ENCODE peak calls at places on chromosome 2, in eight cellular contexts. P is neural progenitor cell, J is GM23248, T is HCT116, W is hepatocyte, U is PC-3, E is MM.1S, B is GM23338. H is an unnamed sample.

GRCh38 chr2:70475266-70475665 is 78.4 kb downstream of the TGFA start:
- DNase-seq in B (no peak), W (no peak), P (no peak), U (no peak), T (no peak), E (peak; percentile 84), J (no peak), H (peak; percentile 20)

GRCh38 chr2:71830497-71831207 is 317.0 kb downstream of the CYP26B1 start:
- DNase-seq in E (no peak), P (no peak), J (peak; percentile 64), U (no peak), W (no peak), T (no peak), B (no peak), H (no peak)

GRCh38 chr2:42421157-42421485 is 60.1 kb upstream of the COX7A2L start:
- DNase-seq in E (no peak), B (no peak), J (peak; percentile 55), U (no peak), W (no peak), P (no peak), T (no peak), H (no peak)

GRCh38 chr2:241092677-241093076 is 9.4 kb downstream of the MTERF4 start:
- DNase-seq in B (no peak), J (no peak), P (no peak), U (no peak), E (no peak), T (no peak), W (no peak), H (no peak)

GRCh38 chr2:172374318-172375240 is 52.8 kb upstream of the ITGA6 start:
- DNase-seq in E (no peak), U (no peak), T (no peak), W (no peak), P (no peak), J (no peak), B (no peak), H (no peak)

GRCh38 chr2:160652236-160652635 is 158.6 kb upstream of the RBMS1 start:
- DNase-seq in P (no peak), B (no peak), T (no peak), U (no peak), J (peak; percentile 34), E (peak; percentile 40), W (no peak), H (no peak)

GRCh38 chr2:62631160-62632085 is 74.1 kb upstream of the EHBP1 start:
- DNase-seq in J (no peak), E (no peak), B (no peak), U (no peak), T (no peak), P (no peak), W (no peak), H (no peak)

GRCh38 chr2:189221811-189222210 is 42.2 kb upstream of the COL5A2 start:
- DNase-seq in E (no peak), T (no peak), W (no peak), U (peak; percentile 94), B (no peak), P (no peak), J (peak; percentile 72), H (no peak)

GRCh38 chr2:19416784-19417684 is 58.6 kb upstream of the OSR1 start:
- DNase-seq in T (no peak), U (no peak), E (no peak), P (no peak), J (no peak), W (no peak), B (peak; percentile 27), H (no peak)

GRCh38 chr2:46810195-46810594 is 105.4 kb downstream of the MCFD2 start:
- DNase-seq in W (no peak), J (no peak), P (no peak), U (no peak), T (no peak), E (no peak), B (no peak), H (no peak)

GRCh38 chr2:9462872-9463697 is 11.3 kb upstream of the IAH1 start:
- DNase-seq in T (no peak), P (no peak), J (no peak), U (no peak), W (no peak), E (no peak), B (no peak), H (no peak)

GRCh38 chr2:55014962-55015939 is 35.0 kb downstream of the RTN4 start:
- DNase-seq in E (peak; percentile 57), W (peak; percentile 79), B (peak; percentile 66), T (peak; percentile 54), U (peak; percentile 83), P (peak; percentile 52), J (peak; percentile 88), H (peak; percentile 71)

GRCh38 chr2:105439130-105439529 is 40.3 kb upstream of the FHL2 start:
- DNase-seq in J (no peak), T (no peak), U (no peak), W (no peak), B (no peak), P (no peak), E (no peak), H (no peak)

GRCh38 chr2:201696151-201696659 is 2.2 kb downstream of the MPP4 start:
- DNase-seq in U (peak; percentile 83), W (no peak), P (no peak), B (no peak), T (no peak), E (no peak), J (peak; percentile 93), H (no peak)

GRCh38 chr2:207254526-207255464 is 89.0 kb upstream of the KLF7 start:
- DNase-seq in E (no peak), P (no peak), U (peak; percentile 57), B (no peak), T (no peak), W (no peak), J (peak; percentile 82), H (no peak)

GRCh38 chr2:209472871-209473270 is 49.0 kb downstream of the MAP2 start:
- DNase-seq in T (no peak), W (no peak), J (peak; percentile 60), U (no peak), E (no peak), B (no peak), P (no peak), H (no peak)

GRCh38 chr2:74499269-74499939 is at the start of gene LBX2:
- DNase-seq in B (peak; percentile 57), J (peak; percentile 63), E (no peak), P (peak; percentile 60), W (no peak), U (no peak), T (no peak), H (no peak)

GRCh38 chr2:95049961-95050360 is 24.5 kb downstream of the MAL start:
- DNase-seq in B (no peak), E (no peak), J (no peak), U (no peak), P (no peak), T (no peak), W (no peak), H (no peak)

GRCh38 chr2:115162454-115163293 is 720.2 kb downstream of the DPP10 start:
- DNase-seq in W (peak; percentile 45), P (peak; percentile 68), J (peak; percentile 1), E (no peak), U (no peak), B (peak; percentile 62), T (no peak), H (no peak)

GRCh38 chr2:189233527-189233926 is 54.0 kb upstream of the COL5A2 start:
- DNase-seq in P (no peak), J (peak; percentile 78), B (no peak), E (no peak), U (peak; percentile 63), T (no peak), W (no peak), H (no peak)

GRCh38 chr2:211014376-211014775 is 458.0 kb downstream of the CPS1 start:
- DNase-seq in B (no peak), U (no peak), J (no peak), W (no peak), E (no peak), T (no peak), P (no peak), H (no peak)

GRCh38 chr2:32591669-32592463 is 36.0 kb upstream of the TTC27 start:
- DNase-seq in E (peak; percentile 81), U (peak; percentile 4), P (no peak), B (no peak), T (no peak), J (no peak), W (no peak), H (peak; percentile 40)

GRCh38 chr2:69272803-69273471 is 114.1 kb downstream of the GFPT1 start:
- DNase-seq in U (no peak), J (no peak), E (no peak), B (peak; percentile 39), P (peak; percentile 22), T (no peak), W (peak; percentile 20), H (no peak)

GRCh38 chr2:65220432-65221131 is 7.0 kb upstream of the ACTR2 start:
- DNase-seq in W (no peak), U (no peak), E (no peak), J (peak; percentile 54), T (no peak), P (no peak), B (no peak), H (no peak)

GRCh38 chr2:231039821-231040364 is 2.6 kb downstream of the C2orf72 start:
- DNase-seq in J (no peak), E (no peak), U (no peak), T (no peak), W (no peak), P (no peak), B (no peak), H (no peak)
- TF ChIP-seq EZH2phosphoT487 in J (no peak), E (no peak), U (no peak), T (no peak), W (no peak), P (no peak), B (no peak), H (no peak)

GRCh38 chr2:119119999-119120710 is 38.4 kb downstream of the C1QL2 start:
- DNase-seq in J (no peak), T (no peak), B (no peak), W (no peak), U (no peak), P (no peak), E (no peak), H (no peak)
- TF ChIP-seq EZH2phosphoT487 in J (no peak), T (no peak), B (no peak), W (no peak), U (no peak), P (no peak), E (no peak), H (no peak)

GRCh38 chr2:238929242-238930081 is 81.6 kb downstream of the TWIST2 start:
- DNase-seq in E (no peak), W (no peak), P (no peak), T (no peak), B (no peak), J (peak; percentile 56), U (peak; percentile 21), H (no peak)
- TF ChIP-seq EZH2phosphoT487 in E (no peak), W (no peak), P (no peak), T (no peak), B (no peak), J (no peak), U (no peak), H (no peak)

DNA sequence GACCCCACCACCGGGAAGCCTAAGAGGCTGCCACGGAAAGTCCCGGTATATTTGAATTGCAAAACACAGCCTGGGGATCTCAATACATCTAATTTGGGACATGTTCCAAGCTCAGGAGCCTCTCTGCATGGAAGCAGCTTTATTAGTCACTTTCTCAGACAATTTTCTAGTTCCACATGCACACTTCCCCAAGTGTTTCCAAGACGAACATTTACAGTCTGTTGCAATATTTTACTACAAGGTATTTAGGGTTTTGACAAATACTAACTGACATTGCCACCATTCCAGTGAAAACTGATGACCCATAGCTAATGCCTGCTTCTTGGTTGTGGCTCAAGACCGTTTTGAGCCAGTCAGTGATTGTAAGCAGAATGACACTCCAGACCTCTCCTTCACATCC is 145.3 kb downstream of the NCKAP5 start:
- DNase-seq in E (no peak), P (no peak), J (peak; percentile 50), B (no peak), W (no peak), U (no peak), T (no peak), H (no peak)
- TF ChIP-seq EZH2phosphoT487 in E (no peak), P (no peak), J (no peak), B (no peak), W (no peak), U (no peak), T (no peak), H (no peak)

H was measured in OCI-LY7.